ENCODE peak calls at places on chromosomes 2 and 18, in six cellular contexts. A is GM12878, U is GM12891, V is HepG2, K is K562, B is H1. I is an unnamed sample.

GRCh38 chr18:36532394-36532793 is 234.9 kb downstream of the FHOD3 start:
- DNase-seq in A (no peak), U (no peak), V (no peak), K (no peak), B (no peak), I (no peak)

GRCh38 chr18:56139792-56140254 is 498.6 kb downstream of the TXNL1 start:
- DNase-seq in A (no peak), U (no peak), V (no peak), K (no peak), B (no peak), I (no peak)

GRCh38 chr2:153071090-153071489 is 352.7 kb downstream of the ARL6IP6 start:
- DNase-seq in A (no peak), U (no peak), V (no peak), K (no peak), B (no peak), I (no peak)

GRCh38 chr2:33104052-33104623 is 157.4 kb downstream of the LTBP1 start:
- DNase-seq in A (no peak), U (no peak), V (no peak), K (peak), B (no peak), I (no peak)

GRCh38 chr2:202038471-202039277 is 5.0 kb downstream of the FZD7 start:
- DNase-seq in A (no peak), U (no peak), V (no peak), K (peak), B (no peak), I (no peak)

GRCh38 chr18:74524097-74524496 is 10.2 kb upstream of the CNDP1 start:
- DNase-seq in A (no peak), U (no peak), V (no peak), K (no peak), B (no peak), I (no peak)

GRCh38 chr2:117551858-117552257 is 262.6 kb upstream of the DDX18 start:
- DNase-seq in A (no peak), U (no peak), V (no peak), K (no peak), B (no peak), I (no peak)

GRCh38 chr2:168244318-168244717 is 3.1 kb downstream of the STK39 start:
- DNase-seq in A (no peak), U (no peak), V (peak), K (no peak), B (no peak), I (no peak)

GRCh38 chr2:127498386-127498785 is 27.9 kb downstream of the IWS1 start:
- DNase-seq in A (no peak), U (no peak), V (peak), K (no peak), B (no peak), I (no peak)

GRCh38 chr18:355678-356077 is 87.8 kb upstream of the THOC1 start:
- DNase-seq in A (no peak), U (no peak), V (no peak), K (no peak), B (no peak), I (no peak)

GRCh38 chr18:57048351-57048750 is 98.5 kb upstream of the BOD1L2 start:
- DNase-seq in A (no peak), U (no peak), V (no peak), K (no peak), B (no peak), I (no peak)

GRCh38 chr2:269356-270030 is 4.7 kb downstream of the ACP1 start:
- DNase-seq in A (no peak), U (no peak), V (no peak), K (no peak), B (no peak), I (no peak)

GRCh38 chr18:46892842-46893241 is 24.5 kb downstream of the PIAS2 start:
- DNase-seq in A (peak), U (no peak), V (no peak), K (no peak), B (no peak), I (no peak)

GRCh38 chr2:207142461-207142860 is 23.3 kb downstream of the KLF7 start:
- DNase-seq in A (no peak), U (no peak), V (no peak), K (no peak), B (peak), I (no peak)

GRCh38 chr2:47808614-47809013 is 25.7 kb downstream of the MSH6 start:
- DNase-seq in A (no peak), U (no peak), V (no peak), K (no peak), B (no peak), I (no peak)

GRCh38 chr2:1628893-1629292 is 115.4 kb downstream of the PXDN start:
- DNase-seq in A (no peak), U (no peak), V (no peak), K (no peak), B (no peak), I (no peak)

DNA sequence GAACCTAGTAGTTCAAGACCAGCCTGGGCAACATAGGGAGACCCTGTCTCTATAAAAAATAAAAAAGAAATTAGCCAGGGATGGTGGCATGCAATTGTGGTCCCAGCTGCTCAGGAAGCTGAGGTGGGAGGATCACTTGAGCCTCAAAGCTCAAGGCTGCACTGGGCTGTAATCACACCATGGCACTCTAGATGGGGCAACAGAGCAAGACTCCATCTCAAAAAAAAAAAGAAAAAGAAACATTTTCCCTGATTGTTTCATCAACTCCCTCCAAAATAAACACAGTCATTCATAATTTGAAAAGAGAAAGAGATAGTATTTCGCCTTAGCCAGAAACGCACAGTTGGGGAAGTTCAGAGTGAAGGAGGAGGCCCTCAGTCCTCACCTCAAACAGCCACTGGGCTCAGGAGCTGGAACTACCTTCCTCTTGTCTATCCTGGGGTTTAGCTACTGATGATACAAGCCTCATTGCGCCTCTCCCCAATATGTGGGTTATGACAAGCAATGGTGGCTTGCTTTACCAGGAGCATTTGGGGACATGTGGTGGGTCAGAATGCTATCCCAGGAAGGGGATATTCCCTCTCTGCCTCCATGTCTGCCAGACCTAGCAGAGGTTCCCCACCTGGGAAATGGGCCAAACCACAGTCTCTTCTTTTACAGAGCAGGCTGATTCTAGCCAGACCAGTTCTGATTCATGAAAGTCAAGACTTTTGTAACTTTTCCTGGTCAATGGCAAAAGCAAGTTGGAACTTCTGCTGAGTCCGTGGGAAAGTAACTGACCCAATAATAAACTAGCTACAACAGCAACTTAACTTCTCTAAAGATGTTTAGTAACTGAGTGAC is 22.2 kb upstream of the TMEM87B start:
- DNase-seq in A (no peak), U (no peak), V (no peak), K (no peak), B (peak), I (no peak)
- TF ChIP-seq TAF1 in A (no peak), U (no peak), V (no peak), K (no peak), B (no peak), I (no peak)

GRCh38 chr2:42713920-42714319 is 50.0 kb downstream of the OXER1 start:
- DNase-seq in A (no peak), U (no peak), V (no peak), K (no peak), B (no peak), I (no peak)
- TF ChIP-seq POLR2A in A (no peak), U (no peak), V (no peak), K (no peak), B (no peak), I (no peak)

DNA sequence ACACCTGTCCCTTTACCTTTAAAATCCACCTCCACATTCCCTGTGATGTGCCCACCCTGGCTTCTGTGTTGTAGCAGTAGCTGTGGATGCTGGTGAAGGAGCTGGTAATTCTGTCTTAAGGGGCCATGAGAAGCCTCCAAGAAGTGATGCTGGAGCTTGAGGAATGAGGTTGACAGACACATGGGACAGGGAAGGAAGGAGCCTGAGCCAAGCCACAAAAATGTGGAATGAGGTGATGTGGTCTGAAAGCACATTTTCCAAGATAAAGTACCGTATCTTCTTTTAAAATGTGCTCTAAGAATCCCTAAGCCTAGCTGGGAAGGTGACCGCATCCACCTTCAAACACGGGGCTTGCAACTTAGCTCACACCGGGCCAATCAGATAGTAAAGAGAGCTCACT is 31.2 kb downstream of the VWA3B start:
- DNase-seq in A (no peak), U (no peak), V (no peak), K (no peak), B (no peak), I (no peak)
- TF ChIP-seq TAF1 in A (no peak), U (no peak), V (no peak), K (no peak), B (no peak), I (no peak)

GRCh38 chr2:112764071-112765044 is at the start of gene CKAP2L:
- DNase-seq in A (peak), U (peak), V (peak), K (peak), B (peak), I (peak)
- TF ChIP-seq POLR2A in A (peak), U (peak), V (peak), K (peak), B (peak), I (peak)

GRCh38 chr2:223042704-223043118 is 9.3 kb upstream of the KCNE4 start:
- DNase-seq in A (no peak), U (no peak), V (no peak), K (peak), B (no peak), I (no peak)
- TF ChIP-seq TAF1 in A (no peak), U (no peak), V (no peak), K (no peak), B (no peak), I (no peak)

DNA sequence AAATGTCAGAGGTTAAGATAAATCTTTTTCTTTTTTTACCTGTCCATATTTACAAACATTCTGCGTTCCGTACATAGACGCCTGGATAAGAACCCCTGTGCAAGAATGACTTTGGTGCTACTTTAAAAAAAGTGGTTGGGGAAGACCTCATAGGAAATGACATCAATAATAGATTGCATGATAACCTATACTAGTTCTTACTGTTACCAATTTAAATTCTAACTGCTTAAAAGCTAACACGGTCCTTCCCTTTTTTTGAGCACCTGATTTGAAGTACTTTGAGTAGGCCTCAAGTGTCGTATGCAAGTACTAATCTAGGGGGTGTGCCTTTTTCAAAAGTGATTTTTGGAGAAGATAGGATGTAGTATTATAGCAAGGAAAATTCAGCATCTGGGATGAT is 2.1 kb downstream of the SLC39A10 start:
- DNase-seq in A (no peak), U (no peak), V (no peak), K (peak), B (no peak), I (no peak)
- TF ChIP-seq POLR2A in A (no peak), U (no peak), V (no peak), K (no peak), B (no peak), I (no peak)

GRCh38 chr2:158394453-158394852 is 62.1 kb downstream of the CCDC148 start:
- DNase-seq in A (no peak), U (no peak), V (no peak), K (no peak), B (no peak), I (no peak)

GRCh38 chr2:158395166-158395565 is 61.4 kb downstream of the CCDC148 start:
- DNase-seq in A (no peak), U (no peak), V (no peak), K (no peak), B (no peak), I (no peak)

GRCh38 chr2:158391361-158391760 is 65.2 kb downstream of the CCDC148 start:
- DNase-seq in A (no peak), U (no peak), V (no peak), K (no peak), B (no peak), I (no peak)

GRCh38 chr2:158392683-158393082 is 63.9 kb downstream of the CCDC148 start:
- DNase-seq in A (no peak), U (no peak), V (no peak), K (no peak), B (no peak), I (no peak)

GRCh38 chr2:158391876-158392275 is 64.7 kb downstream of the CCDC148 start:
- DNase-seq in A (no peak), U (no peak), V (peak), K (peak), B (no peak), I (no peak)
- TF ChIP-seq TAF1 in A (no peak), U (no peak), V (no peak), K (no peak), B (no peak), I (no peak)

GRCh38 chr18:22167471-22168151 is 1.8 kb upstream of the GATA6 start:
- DNase-seq in A (no peak), U (no peak), V (no peak), K (no peak), B (peak), I (no peak)
- TF ChIP-seq POLR2A in A (no peak), U (no peak), V (no peak), K (no peak), B (no peak), I (no peak)